ENCODE peak calls at places on chromosomes 5 and 9, in six cellular contexts. R is LoVo, J is NCI-H1092 treated with DMSO at 0.1 percent for 48 hours, A is nephron progenitor cell, N is transverse colon, V is fibroblast of the aortic adventitia. Y is an unnamed sample.

GRCh38 chr5:95162231-95162992 is 122.5 kb downstream of the MCTP1 start:
- DNase-seq in R (no peak), J (peak), A (no peak), N (no peak), V (no peak), Y (no peak)

GRCh38 chr9:133641396-133641655 is 5.2 kb downstream of the DBH start:
- DNase-seq in R (no peak), J (no peak), A (no peak), N (no peak), V (no peak), Y (no peak)

GRCh38 chr5:31537856-31538255 is 5.8 kb downstream of the C5orf22 start:
- DNase-seq in R (no peak), J (no peak), A (no peak), N (no peak), V (peak), Y (peak)

GRCh38 chr9:20526500-20527319 is 95.6 kb downstream of the MLLT3 start:
- DNase-seq in R (no peak), J (no peak), A (no peak), N (no peak), V (peak), Y (peak)

GRCh38 chr5:59654691-59655090 is 238.8 kb downstream of the PDE4D start:
- DNase-seq in R (no peak), J (no peak), A (no peak), N (no peak), V (no peak), Y (no peak)

GRCh38 chr5:86786955-86787354 is 169.2 kb downstream of the COX7C start:
- DNase-seq in R (no peak), J (no peak), A (peak), N (no peak), V (no peak), Y (no peak)

GRCh38 chr9:76313771-76314170 is 80.5 kb downstream of the RFK start:
- DNase-seq in R (no peak), J (no peak), A (no peak), N (peak), V (no peak), Y (no peak)

GRCh38 chr9:1071730-1072129 is 21.6 kb downstream of the DMRT2 start:
- DNase-seq in R (peak), J (no peak), A (no peak), N (peak), V (no peak), Y (no peak)

GRCh38 chr9:2570615-2571479 is 50.7 kb upstream of the VLDLR start:
- DNase-seq in R (peak), J (peak), A (no peak), N (peak), V (peak), Y (peak)

GRCh38 chr9:126496781-126497667 is 116.7 kb upstream of the LMX1B start:
- DNase-seq in R (no peak), J (no peak), A (no peak), N (no peak), V (no peak), Y (no peak)

GRCh38 chr5:135997936-135998335 is 30.9 kb upstream of the TGFBI start:
- DNase-seq in R (no peak), J (no peak), A (no peak), N (no peak), V (no peak), Y (no peak)

GRCh38 chr5:38373733-38374132 is 115.4 kb downstream of the EGFLAM start:
- DNase-seq in R (no peak), J (no peak), A (no peak), N (no peak), V (peak), Y (peak)

GRCh38 chr5:145750194-145750593 is 84.9 kb downstream of the PRELID2 start:
- DNase-seq in R (no peak), J (no peak), A (no peak), N (no peak), V (peak), Y (peak)

GRCh38 chr5:33441241-33441844 is 578 bp downstream of the TARS1 start:
- DNase-seq in R (peak), J (no peak), A (peak), N (peak), V (no peak), Y (peak)

GRCh38 chr5:137959488-137959887 is 70.2 kb downstream of the PKD2L2 start:
- DNase-seq in R (no peak), J (no peak), A (no peak), N (no peak), V (no peak), Y (no peak)

GRCh38 chr5:2109566-2109965 is 226.8 kb upstream of the IRX4 start:
- DNase-seq in R (no peak), J (no peak), A (no peak), N (no peak), V (no peak), Y (no peak)

GRCh38 chr9:37425298-37425752 is 2.8 kb downstream of the GRHPR start:
- DNase-seq in R (no peak), J (no peak), A (no peak), N (no peak), V (no peak), Y (no peak)

GRCh38 chr5:176609724-176610429 is at the start of gene GPRIN1:
- DNase-seq in R (peak), J (peak), A (peak), N (peak), V (peak), Y (peak)

GRCh38 chr9:109477269-109478203 is 20.6 kb downstream of the PTPN3 start:
- DNase-seq in R (peak), J (no peak), A (peak), N (peak), V (no peak), Y (no peak)

GRCh38 chr9:135515083-135515511 is 6.1 kb upstream of the LCN1 start:
- DNase-seq in R (no peak), J (no peak), A (no peak), N (no peak), V (no peak), Y (no peak)

GRCh38 chr9:129183495-129184308 is 5.6 kb upstream of the IER5L start:
- DNase-seq in R (no peak), J (no peak), A (no peak), N (peak), V (no peak), Y (no peak)

GRCh38 chr5:142803428-142804111 is 33.4 kb downstream of the ARHGAP26 start:
- DNase-seq in R (no peak), J (no peak), A (no peak), N (no peak), V (no peak), Y (peak)

GRCh38 chr9:134378901-134379338 is 52.7 kb downstream of the RXRA start:
- DNase-seq in R (peak), J (no peak), A (no peak), N (peak), V (peak), Y (peak)

GRCh38 chr9:126947529-126947928 is 32.9 kb downstream of the RALGPS1 start:
- DNase-seq in R (no peak), J (no peak), A (no peak), N (no peak), V (no peak), Y (no peak)

GRCh38 chr5:132057498-132058255 is 2.8 kb upstream of the IL3 start:
- DNase-seq in R (no peak), J (no peak), A (no peak), N (peak), V (no peak), Y (no peak)

GRCh38 chr5:10288600-10289213 is 19.0 kb downstream of the CMBL start:
- DNase-seq in R (peak), J (peak), A (no peak), N (peak), V (no peak), Y (no peak)

GRCh38 chr9:86978413-86978812 is 31.1 kb upstream of the GAS1 start:
- DNase-seq in R (no peak), J (no peak), A (no peak), N (no peak), V (peak), Y (peak)

GRCh38 chr9:106798021-106798799 is 64.8 kb upstream of the ZNF462 start:
- DNase-seq in R (no peak), J (no peak), A (no peak), N (no peak), V (no peak), Y (no peak)

GRCh38 chr5:146176805-146177204 is 5.6 kb downstream of the LARS1 start:
- DNase-seq in R (no peak), J (no peak), A (no peak), N (no peak), V (no peak), Y (no peak)

GRCh38 chr9:91374939-91375338 is 13.2 kb upstream of the AUH start:
- DNase-seq in R (no peak), J (no peak), A (no peak), N (no peak), V (peak), Y (peak)

GRCh38 chr5:82359286-82359685 is 81.1 kb upstream of the RPS23 start:
- DNase-seq in R (no peak), J (no peak), A (no peak), N (no peak), V (peak), Y (peak)

GRCh38 chr9:130756037-130756436 is 62.5 kb downstream of the EXOSC2 start:
- DNase-seq in R (no peak), J (no peak), A (no peak), N (no peak), V (no peak), Y (peak)

GRCh38 chr5:177545487-177546261 is 8.7 kb downstream of the FAM193B start:
- DNase-seq in R (no peak), J (no peak), A (no peak), N (peak), V (peak), Y (peak)

GRCh38 chr9:16060457-16061129 is 507.8 kb downstream of the CCDC171 start:
- DNase-seq in R (no peak), J (no peak), A (no peak), N (no peak), V (no peak), Y (no peak)

GRCh38 chr5:107719207-107719606 is 48.5 kb upstream of the EFNA5 start:
- DNase-seq in R (no peak), J (no peak), A (no peak), N (no peak), V (no peak), Y (no peak)

GRCh38 chr9:37967681-37968080 is 63.8 kb upstream of the SLC25A51 start:
- DNase-seq in R (no peak), J (no peak), A (no peak), N (no peak), V (no peak), Y (no peak)

GRCh38 chr5:51621156-51621555 is 237.9 kb downstream of the ISL1 start:
- DNase-seq in R (no peak), J (no peak), A (no peak), N (no peak), V (no peak), Y (no peak)

GRCh38 chr9:128927731-128928411 is 7.1 kb downstream of the PHYHD1 start:
- DNase-seq in R (peak), J (peak), A (peak), N (peak), V (peak), Y (peak)